ENCODE peak calls at places on chromosomes 4 and X, in six cellular contexts. T, J, U, W, G and F are unnamed samples.

GRCh38 chrX:108036298-108036973 is 8.4 kb upstream of the VSIG1 start:
- DNase-seq in U (no peak), W (no peak), J (peak; percentile 80), T (no peak), G (no peak), F (no peak)

GRCh38 chr4:10460313-10461047 is 3.3 kb upstream of the ZNF518B start:
- DNase-seq in G (no peak), T (no peak), W (no peak), U (no peak), J (no peak), F (no peak)

GRCh38 chr4:139815646-139816601 is 150.3 kb downstream of the MGST2 start:
- DNase-seq in U (peak; percentile 86), G (no peak), W (no peak), T (no peak), J (peak; percentile 86), F (peak; percentile 95)

GRCh38 chr4:154612472-154613414 is at the start of gene FGG:
- DNase-seq in T (no peak), W (no peak), J (no peak), U (no peak), G (no peak), F (no peak)

GRCh38 chr4:109554971-109555370 is 5.1 kb upstream of the MCUB start:
- DNase-seq in W (no peak), G (no peak), U (no peak), J (peak; percentile 2), T (no peak), F (no peak)

GRCh38 chrX:153906126-153906917 is 1.8 kb downstream of the AVPR2 start:
- DNase-seq in T (no peak), U (no peak), W (no peak), J (no peak), G (no peak), F (no peak)

GRCh38 chr4:7335363-7336066 is 99.2 kb downstream of the PSAPL1 start:
- DNase-seq in G (no peak), U (peak; percentile 36), J (no peak), W (peak; percentile 73), T (peak; percentile 18), F (peak; percentile 75)

GRCh38 chrX:72009731-72010130 is 99.1 kb downstream of the NHSL2 start:
- DNase-seq in T (no peak), J (no peak), G (no peak), W (no peak), U (no peak), F (no peak)

GRCh38 chrX:151004085-151004484 is 20.9 kb downstream of the HMGB3 start:
- DNase-seq in U (no peak), J (no peak), T (no peak), W (no peak), G (no peak), F (no peak)

GRCh38 chrX:9466115-9466495 is 1.2 kb downstream of the TBL1X start:
- DNase-seq in W (peak; percentile 81), G (no peak), J (no peak), T (no peak), U (peak; percentile 38), F (peak; percentile 69)

GRCh38 chr4:185945906-185946305 is 123.0 kb upstream of the TLR3 start:
- DNase-seq in T (no peak), G (no peak), W (no peak), J (no peak), U (no peak), F (no peak)

GRCh38 chr4:101356928-101357327 is 9.6 kb upstream of the PPP3CA start:
- DNase-seq in U (no peak), G (no peak), T (no peak), W (no peak), J (peak; percentile 100), F (peak; percentile 26)

GRCh38 chr4:41881931-41882621 is 53.2 kb upstream of the TMEM33 start:
- DNase-seq in J (no peak), T (no peak), U (no peak), G (no peak), W (no peak), F (peak; percentile 42)

GRCh38 chr4:13700196-13701140 is 72.9 kb upstream of the BOD1L1 start:
- DNase-seq in G (no peak), W (no peak), T (no peak), U (no peak), J (peak; percentile 87), F (no peak)

GRCh38 chrX:107571296-107571998 is 56.9 kb upstream of the PRPS1 start:
- DNase-seq in U (no peak), T (no peak), G (no peak), W (no peak), J (peak; percentile 96), F (no peak)

GRCh38 chr4:119579823-119580222 is 48.8 kb downstream of the PDE5A start:
- DNase-seq in T (no peak), G (no peak), W (no peak), J (no peak), U (no peak), F (no peak)

GRCh38 chr4:52111995-52112394 is 60.9 kb downstream of the SPATA18 start:
- DNase-seq in W (no peak), J (no peak), G (no peak), U (no peak), T (no peak), F (no peak)

GRCh38 chr4:22496165-22496813 is 19.6 kb downstream of the ADGRA3 start:
- DNase-seq in W (no peak), G (no peak), U (no peak), J (peak; percentile 63), T (no peak), F (no peak)

GRCh38 chrX:25737540-25737939 is 400.6 kb upstream of the MAGEB18 start:
- DNase-seq in J (no peak), G (no peak), W (no peak), T (no peak), U (no peak), F (no peak)

GRCh38 chr4:48343531-48343930 is 2.2 kb downstream of the SLAIN2 start:
- DNase-seq in G (no peak), W (no peak), U (no peak), J (no peak), T (no peak), F (peak; percentile 21)

GRCh38 chrX:435536-436122 is 48.9 kb upstream of the PPP2R3B start:
- DNase-seq in U (no peak), T (no peak), W (no peak), G (no peak), J (no peak), F (no peak)

GRCh38 chr4:8200302-8200975 is 1.3 kb downstream of the SH3TC1 start:
- DNase-seq in W (no peak), G (no peak), J (no peak), U (no peak), T (peak; percentile 25), F (peak; percentile 69)

GRCh38 chr4:102174800-102175199 is 170.5 kb downstream of the SLC39A8 start:
- DNase-seq in G (no peak), J (peak; percentile 81), T (no peak), W (no peak), U (no peak), F (no peak)